ENCODE peak calls at places on chromosomes 13 and 19, in four cellular contexts. R is tibial nerve, P is tibial artery, X is thyroid gland. S is an unnamed sample.

GRCh38 chr19:21045028-21045427 is 24.6 kb downstream of the ZNF430 start:
- DNase-seq in R (no peak), P (no peak), X (no peak), S (no peak)

GRCh38 chr19:7191946-7192691 is 102.1 kb downstream of the INSR start:
- DNase-seq in R (no peak), P (no peak), X (no peak), S (no peak)

GRCh38 chr19:45630463-45630862 is 8.7 kb downstream of the EML2 start:
- DNase-seq in R (no peak), P (no peak), X (no peak), S (peak)

GRCh38 chr13:78603240-78603947 is at the start of gene POU4F1:
- DNase-seq in R (no peak), P (no peak), X (peak), S (no peak)

GRCh38 chr19:29628661-29629385 is 22.7 kb downstream of the POP4 start:
- DNase-seq in R (no peak), P (no peak), X (no peak), S (no peak)

GRCh38 chr13:52846567-52847321 is 1.7 kb downstream of the PCDH8 start:
- DNase-seq in R (peak), P (no peak), X (peak), S (no peak)

GRCh38 chr13:110799246-110800236 is 86.0 kb downstream of the ING1 start:
- DNase-seq in R (peak), P (peak), X (no peak), S (peak)

GRCh38 chr19:18109731-18110671 is 12.4 kb downstream of the MAST3 start:
- DNase-seq in R (no peak), P (peak), X (peak), S (no peak)

GRCh38 chr19:21677696-21678418 is 89.5 kb downstream of the ZNF100 start:
- DNase-seq in R (no peak), P (no peak), X (no peak), S (no peak)

GRCh38 chr19:49811328-49811727 is 1.8 kb downstream of the FUZ start:
- DNase-seq in R (no peak), P (no peak), X (no peak), S (no peak)

GRCh38 chr19:49812452-49812996 is 568 bp downstream of the FUZ start:
- DNase-seq in R (no peak), P (no peak), X (no peak), S (no peak)

GRCh38 chr19:49814010-49814409 is 918 bp upstream of the FUZ start:
- DNase-seq in R (no peak), P (no peak), X (no peak), S (no peak)

GRCh38 chr19:49809987-49810389 is 3.1 kb downstream of the FUZ start:
- DNase-seq in R (no peak), P (no peak), X (no peak), S (no peak)

GRCh38 chr19:49812997-49813861 is at the start of gene FUZ:
- DNase-seq in R (peak), P (peak), X (peak), S (peak)
- TF ChIP-seq CTCF in R (peak), P (no peak), X (no peak), S (peak)

GRCh38 chr13:24264976-24265375 is 44.4 kb upstream of the C1QTNF9 start:
- DNase-seq in R (no peak), P (no peak), X (peak), S (no peak)

GRCh38 chr13:24267283-24267682 is 42.1 kb upstream of the C1QTNF9 start:
- DNase-seq in R (no peak), P (no peak), X (no peak), S (peak)

GRCh38 chr13:24265453-24265852 is 43.9 kb upstream of the C1QTNF9 start:
- DNase-seq in R (no peak), P (no peak), X (no peak), S (no peak)

GRCh38 chr13:24269803-24270202 is 39.6 kb upstream of the C1QTNF9 start:
- DNase-seq in R (no peak), P (no peak), X (no peak), S (no peak)

DNA sequence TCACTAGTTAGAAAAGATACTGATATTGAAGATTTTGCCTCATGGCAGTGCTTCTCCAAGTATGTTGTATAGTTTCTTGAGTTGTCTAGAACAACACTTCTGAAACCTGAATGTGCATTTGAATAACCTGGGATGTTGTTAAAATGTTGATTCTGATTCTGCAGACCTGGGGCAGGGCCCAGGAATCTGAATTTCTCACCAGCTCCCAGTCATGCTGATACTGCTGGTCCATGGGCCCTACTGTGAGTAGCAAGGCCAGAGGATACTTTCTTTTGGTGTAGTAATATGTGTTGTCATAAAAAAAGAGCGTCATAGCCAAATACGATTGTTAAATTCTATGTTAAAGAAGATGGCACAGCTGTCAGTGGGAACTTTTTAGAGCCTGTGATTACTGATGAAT is 41.6 kb upstream of the C1QTNF9 start:
- DNase-seq in R (no peak), P (no peak), X (no peak), S (no peak)
- H3K4me3 ChIP-seq in R (no peak), P (no peak), X (no peak), S (no peak)

DNA sequence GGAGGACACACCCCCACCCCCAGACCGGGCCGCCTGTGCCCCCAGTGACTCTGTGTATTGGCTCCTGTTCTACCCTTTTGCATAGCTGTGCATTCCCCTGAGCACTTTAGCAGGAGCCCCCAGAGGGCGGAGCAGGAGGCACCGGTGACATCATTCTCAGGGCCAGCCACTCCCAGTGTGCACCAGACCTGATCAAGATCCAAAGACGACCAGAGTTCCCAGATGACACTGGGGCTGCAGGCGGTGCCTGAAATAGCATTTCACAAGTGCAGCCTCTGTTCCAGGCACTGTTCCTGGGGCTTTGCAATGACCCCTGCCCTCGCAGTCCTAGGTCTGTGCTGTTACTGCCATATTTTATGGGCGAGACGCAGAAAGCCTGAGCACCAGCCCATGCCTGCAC is 14.5 kb upstream of the PTPRS start:
- DNase-seq in R (no peak), P (no peak), X (no peak), S (no peak)
- TF ChIP-seq CTCF in R (no peak), P (no peak), X (no peak), S (no peak)

DNA sequence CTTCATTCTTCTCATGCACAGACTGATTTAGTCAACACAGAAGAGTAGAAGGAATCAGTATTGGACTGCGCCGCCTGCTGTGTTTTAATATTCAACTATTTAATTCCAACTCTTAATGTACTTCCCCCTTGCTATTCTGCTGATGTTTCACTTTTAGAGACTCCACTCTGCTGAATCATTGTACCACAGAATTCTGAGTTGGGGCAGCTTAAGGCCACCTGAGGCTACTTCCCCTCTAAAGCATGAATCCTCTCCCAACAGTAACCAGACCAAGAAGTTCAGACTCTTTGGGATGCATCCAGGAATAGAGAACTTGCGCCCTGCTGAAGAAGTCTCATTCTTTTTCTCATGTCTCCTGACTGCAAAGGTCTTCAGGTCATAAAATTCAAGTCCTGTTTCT is 708.8 kb downstream of the UQCRFS1 start:
- DNase-seq in R (no peak), P (no peak), X (no peak), S (peak)
- H3K4me3 ChIP-seq in R (no peak), P (no peak), X (no peak), S (no peak)

DNA sequence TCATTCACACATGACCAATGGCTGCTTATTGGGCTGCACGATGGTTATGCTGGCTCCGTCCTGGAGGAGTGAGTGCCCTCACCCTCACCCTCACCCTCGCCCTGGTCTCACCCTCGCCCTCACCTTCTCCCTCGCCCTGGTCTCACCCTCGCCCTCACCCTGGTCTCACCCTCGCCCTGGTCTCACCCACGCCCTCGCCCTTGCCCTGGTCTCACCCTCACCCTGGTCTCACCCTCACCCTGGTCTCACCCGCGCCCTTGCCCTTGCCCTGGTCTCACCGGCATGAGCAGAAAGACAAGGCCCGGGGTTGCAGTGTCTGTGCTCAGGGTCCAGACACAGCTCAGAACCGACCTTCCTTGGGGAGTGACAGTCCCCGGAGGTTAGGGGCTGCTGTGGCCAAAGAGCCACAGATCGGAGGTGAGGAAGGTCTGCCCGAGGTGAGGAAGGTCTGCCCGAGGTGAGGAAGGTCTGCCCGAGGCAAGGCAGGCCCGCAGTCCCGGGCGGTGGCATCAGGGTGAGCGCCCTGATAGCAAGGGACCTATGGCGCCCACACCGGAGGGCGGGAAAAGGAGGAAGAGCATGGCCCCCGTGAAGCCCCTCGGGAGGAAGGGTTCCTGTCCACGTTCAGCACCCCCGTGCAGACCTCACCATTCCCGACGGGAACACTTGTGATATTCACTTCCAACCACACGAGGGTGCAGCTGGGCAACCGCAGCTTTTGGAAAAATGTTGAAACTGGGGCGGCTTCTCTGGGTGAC is 65.6 kb downstream of the MCF2L start:
- DNase-seq in R (no peak), P (no peak), X (peak), S (peak)
- TF ChIP-seq CTCF in R (peak), P (peak), X (peak), S (peak)

GRCh38 chr13:44142911-44143665 is 230.5 kb upstream of the SERP2 start:
- DNase-seq in R (no peak), P (no peak), X (no peak), S (peak)
- H3K4me3 ChIP-seq in R (peak), P (peak), X (no peak), S (no peak)

GRCh38 chr19:33241091-33241529 is 15.5 kb upstream of the SLC7A10 start:
- DNase-seq in R (no peak), P (no peak), X (no peak), S (no peak)

GRCh38 chr19:33238750-33239149 is 13.1 kb upstream of the SLC7A10 start:
- DNase-seq in R (no peak), P (no peak), X (no peak), S (no peak)

GRCh38 chr19:33240181-33240771 is 14.6 kb upstream of the SLC7A10 start:
- DNase-seq in R (no peak), P (no peak), X (no peak), S (no peak)

GRCh38 chr19:33241530-33242101 is 16.0 kb upstream of the SLC7A10 start:
- DNase-seq in R (no peak), P (no peak), X (peak), S (no peak)

DNA sequence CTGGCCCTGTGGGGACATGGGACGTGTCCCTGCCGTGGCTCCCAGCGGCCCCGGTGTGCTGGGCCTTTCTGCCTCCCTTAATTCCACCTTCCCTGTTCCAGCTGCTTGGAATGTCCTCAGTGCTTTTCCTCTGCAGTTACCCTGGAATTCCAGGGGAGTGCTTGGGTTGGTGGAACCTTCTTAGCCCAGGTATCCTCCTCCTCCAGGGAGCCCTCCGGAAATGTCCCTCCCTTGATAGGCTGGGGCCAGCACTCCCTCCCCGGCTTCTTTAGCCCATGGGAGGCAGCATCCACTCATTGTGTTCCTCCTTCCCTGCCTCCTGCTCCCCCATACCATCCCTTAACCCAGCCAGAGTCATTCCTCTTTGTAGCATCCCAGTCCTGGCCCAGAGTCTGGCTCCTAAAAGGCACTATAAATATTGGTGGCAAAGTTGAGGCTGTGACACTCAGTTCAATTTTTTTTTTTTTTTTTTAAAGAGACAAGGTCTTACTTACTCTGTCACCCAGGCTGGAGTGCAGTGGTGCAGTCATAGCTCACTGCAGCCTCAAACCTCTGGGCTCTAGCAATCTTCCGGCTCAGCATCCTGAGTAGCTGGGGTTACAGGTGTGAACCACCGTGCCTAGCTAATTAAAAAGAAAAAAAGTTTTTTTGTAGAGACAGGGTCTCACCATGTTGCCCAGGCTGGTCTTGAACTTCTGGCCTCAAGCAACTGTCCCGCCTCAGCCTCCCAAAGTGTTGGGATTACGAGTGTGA is 13.7 kb upstream of the SLC7A10 start:
- DNase-seq in R (no peak), P (no peak), X (no peak), S (no peak)
- TF ChIP-seq CTCF in R (no peak), P (no peak), X (no peak), S (no peak)

GRCh38 chr19:30717381-30717780 is 345.2 kb downstream of the ZNF536 start:
- DNase-seq in R (no peak), P (no peak), X (no peak), S (no peak)

GRCh38 chr19:30718014-30718413 is 345.8 kb downstream of the ZNF536 start:
- DNase-seq in R (no peak), P (no peak), X (no peak), S (no peak)

GRCh38 chr19:30719189-30719990 is 347.2 kb downstream of the ZNF536 start:
- DNase-seq in R (peak), P (no peak), X (peak), S (peak)

GRCh38 chr19:30719991-30720329 is 347.8 kb downstream of the ZNF536 start:
- DNase-seq in R (no peak), P (no peak), X (peak), S (no peak)

GRCh38 chr19:30718728-30719127 is 346.5 kb downstream of the ZNF536 start:
- DNase-seq in R (no peak), P (no peak), X (peak), S (no peak)
- H3K4me3 ChIP-seq in R (peak), P (peak), X (no peak), S (no peak)

S was measured in astrocyte of the spinal cord.